ENCODE peak calls at places on chromosomes 13 and 19, in ten cellular contexts. H is NCI-H1105 treated with DMSO at 0.1 percent for 48 hours, J is amniotic stem cell, K is brain microvascular endothelial cell, B is AG09309, Q is myocyte, E is anterior cingulate cortex, S is CD14-positive monocyte, N is dermis microvascular lymphatic vessel endothelial cell, V is ACHN. F is an unnamed sample.

GRCh38 chr19:38062959-38063786 is 156.2 kb downstream of the SIPA1L3 start:
- DNase-seq in K (no peak), Q (peak), S (no peak), B (no peak), N (peak), J (no peak), H (no peak), E (no peak), V (no peak), F (no peak)

GRCh38 chr13:43422061-43422460 is 364.7 kb downstream of the ENOX1 start:
- DNase-seq in Q (peak), E (no peak), N (no peak), S (no peak), V (no peak), J (no peak), H (no peak), K (no peak), B (no peak), F (no peak)

GRCh38 chr13:29758591-29759114 is 91.8 kb downstream of the UBL3 start:
- DNase-seq in V (no peak), H (no peak), K (peak), S (peak), B (no peak), E (no peak), N (no peak), Q (no peak), J (no peak), F (no peak)

GRCh38 chr13:79811170-79811569 is 330.2 kb downstream of the NDFIP2 start:
- DNase-seq in J (no peak), K (no peak), E (no peak), H (no peak), V (no peak), Q (no peak), N (no peak), B (no peak), S (no peak), F (no peak)

GRCh38 chr19:45455707-45456499 is 11.9 kb upstream of the FOSB start:
- DNase-seq in S (peak), N (peak), V (peak), H (peak), B (peak), E (peak), J (peak), K (peak), Q (peak), F (peak)

GRCh38 chr19:38735257-38735686 is 9.0 kb downstream of the CAPN12 start:
- DNase-seq in B (no peak), Q (no peak), E (no peak), J (no peak), H (peak), V (no peak), S (no peak), K (no peak), N (no peak), F (no peak)

GRCh38 chr19:13154241-13154778 is 4.1 kb downstream of the IER2 start:
- DNase-seq in V (peak), B (peak), S (peak), K (peak), E (peak), H (peak), N (peak), Q (peak), J (peak), F (peak)

GRCh38 chr13:22642088-22642487 is 538.7 kb upstream of the SGCG start:
- DNase-seq in B (no peak), N (no peak), J (no peak), H (no peak), S (no peak), Q (no peak), V (no peak), E (no peak), K (no peak), F (no peak)

GRCh38 chr19:51525731-51526130 is 5.7 kb downstream of the SIGLEC6 start:
- DNase-seq in B (no peak), H (no peak), S (no peak), N (no peak), V (no peak), E (no peak), K (no peak), J (no peak), Q (no peak), F (no peak)

GRCh38 chr19:19460761-19461265 is 54.5 kb downstream of the TSSK6 start:
- DNase-seq in S (peak), V (no peak), Q (no peak), H (no peak), N (peak), K (no peak), B (no peak), E (no peak), J (no peak), F (peak)

GRCh38 chr13:46063292-46063691 is 10.7 kb upstream of the ZC3H13 start:
- DNase-seq in Q (no peak), S (no peak), K (no peak), H (no peak), E (no peak), N (no peak), B (no peak), J (no peak), V (no peak), F (no peak)

GRCh38 chr19:7968008-7968795 is 24.7 kb upstream of the TIMM44 start:
- DNase-seq in B (no peak), J (no peak), H (no peak), V (no peak), Q (no peak), K (no peak), S (no peak), N (no peak), E (no peak), F (no peak)

GRCh38 chr13:106617561-106617960 is 49.6 kb upstream of the ARGLU1 start:
- DNase-seq in K (peak), S (no peak), V (no peak), Q (peak), J (no peak), H (no peak), E (no peak), B (no peak), N (peak), F (no peak)

GRCh38 chr13:46211521-46212351 is at the start of gene LRRC63:
- DNase-seq in J (no peak), Q (peak), V (peak), N (peak), S (peak), K (peak), H (peak), B (no peak), E (peak), F (peak)

GRCh38 chr19:46390121-46390858 is 23.1 kb downstream of the CCDC8 start:
- DNase-seq in S (peak), B (no peak), Q (no peak), K (no peak), H (no peak), E (no peak), J (no peak), V (no peak), N (no peak), F (no peak)

GRCh38 chr19:55472463-55472862 is 4.0 kb upstream of the ZNF628 start:
- DNase-seq in S (no peak), K (peak), V (peak), B (no peak), H (no peak), Q (peak), J (no peak), E (no peak), N (no peak), F (no peak)

GRCh38 chr13:109154546-109154945 is 525.1 kb downstream of the MYO16 start:
- DNase-seq in S (no peak), B (no peak), E (no peak), J (no peak), N (no peak), Q (no peak), V (no peak), H (no peak), K (no peak), F (no peak)

GRCh38 chr13:45120967-45121366 is 657 bp downstream of the GTF2F2 start:
- DNase-seq in N (peak), V (no peak), Q (no peak), J (no peak), S (no peak), B (no peak), H (no peak), E (no peak), K (no peak), F (no peak)

GRCh38 chr19:42246143-42246868 is 3.9 kb upstream of the GSK3A start:
- DNase-seq in E (peak), H (no peak), B (peak), S (no peak), N (peak), Q (peak), J (peak), K (peak), V (peak), F (peak)

GRCh38 chr19:2974342-2974932 is 2.9 kb upstream of the TLE6 start:
- DNase-seq in S (no peak), Q (peak), K (peak), H (no peak), E (no peak), V (no peak), J (no peak), N (no peak), B (no peak), F (no peak)

GRCh38 chr13:109494955-109495354 is 291.4 kb downstream of the IRS2 start:
- DNase-seq in B (peak), K (peak), S (no peak), N (peak), E (peak), J (no peak), Q (no peak), V (no peak), H (no peak), F (peak)

GRCh38 chr19:13985771-13986347 is 20.3 kb downstream of the RFX1 start:
- DNase-seq in E (no peak), N (no peak), K (no peak), V (no peak), B (no peak), S (no peak), J (no peak), Q (no peak), H (no peak), F (no peak)

GRCh38 chr19:31974941-31975340 is 370.5 kb upstream of the ZNF507 start:
- DNase-seq in H (no peak), E (no peak), V (no peak), K (no peak), B (no peak), S (no peak), Q (no peak), J (no peak), N (no peak), F (no peak)

GRCh38 chr13:51271528-51272070 is 49.4 kb downstream of the FAM124A start:
- DNase-seq in J (no peak), B (no peak), H (no peak), E (no peak), Q (no peak), N (no peak), S (no peak), K (no peak), V (no peak), F (peak)

GRCh38 chr13:72062566-72062965 is 195.6 kb upstream of the DACH1 start:
- DNase-seq in B (no peak), K (no peak), Q (peak), E (no peak), V (no peak), H (no peak), J (no peak), N (peak), S (no peak), F (no peak)

GRCh38 chr19:20858861-20859260 is 64.2 kb upstream of the ZNF85 start:
- DNase-seq in E (no peak), H (no peak), J (no peak), Q (no peak), V (no peak), K (no peak), S (no peak), N (no peak), B (no peak), F (no peak)

GRCh38 chr13:50417597-50417996 is 402.4 kb downstream of the KCNRG start:
- DNase-seq in B (no peak), H (no peak), S (no peak), Q (peak), K (no peak), J (no peak), V (no peak), E (no peak), N (no peak), F (no peak)

GRCh38 chr13:67223742-67224141 is 6.4 kb downstream of the PCDH9 start:
- DNase-seq in E (no peak), S (no peak), K (no peak), N (no peak), B (no peak), H (no peak), Q (no peak), J (no peak), V (no peak), F (no peak)

GRCh38 chr13:113378825-113379224 is 14.9 kb upstream of the GRTP1 start:
- DNase-seq in E (no peak), J (no peak), K (no peak), N (no peak), S (no peak), Q (no peak), H (no peak), B (no peak), V (no peak), F (no peak)

F was measured in G401.